ENCODE peak calls at places on chromosomes 12 and 14, in four cellular contexts. P is HCT116, O is K562, U is HepG2. R is an unnamed sample.

GRCh38 chr12:92290016-92290685 is 144.5 kb upstream of the BTG1 start:
- DNase-seq in P (no peak), U (no peak), O (no peak), R (no peak)

GRCh38 chr12:87661770-87662402 is 367.3 kb downstream of the C12orf50 start:
- DNase-seq in O (no peak), P (no peak), U (no peak), R (no peak)

GRCh38 chr14:58082011-58082410 is 70.0 kb downstream of the ARMH4 start:
- DNase-seq in O (no peak), P (no peak), U (no peak), R (no peak)

GRCh38 chr14:23405096-23405495 is 3.0 kb downstream of the MYH6 start:
- DNase-seq in P (no peak), U (no peak), O (no peak), R (no peak)

GRCh38 chr12:6084261-6084968 is 40.1 kb downstream of the VWF start:
- DNase-seq in U (no peak), O (no peak), P (peak), R (no peak)

GRCh38 chr14:34766060-34766459 is 51.7 kb upstream of the CFL2 start:
- DNase-seq in O (no peak), P (no peak), U (no peak), R (no peak)

GRCh38 chr12:57130941-57131340 is 2.7 kb downstream of the LRP1 start:
- DNase-seq in O (no peak), P (no peak), U (peak), R (no peak)

GRCh38 chr14:53285806-53286205 is 132.7 kb upstream of the DDHD1 start:
- DNase-seq in P (no peak), O (no peak), U (no peak), R (no peak)

GRCh38 chr14:97994020-97994531 is 1196.9 kb downstream of the VRK1 start:
- DNase-seq in O (no peak), P (no peak), U (no peak), R (no peak)

GRCh38 chr12:47071241-47071852 is 8.1 kb upstream of the PCED1B start:
- DNase-seq in P (no peak), U (peak), O (peak), R (no peak)

GRCh38 chr12:124481772-124482566 is 85.4 kb downstream of the NCOR2 start:
- DNase-seq in P (no peak), U (no peak), O (no peak), R (no peak)

GRCh38 chr12:108241961-108242360 is 97.2 kb downstream of the CMKLR1 start:
- DNase-seq in P (no peak), O (peak), U (no peak), R (no peak)

GRCh38 chr14:76055330-76055729 is 69.8 kb downstream of the IFT43 start:
- DNase-seq in O (no peak), P (no peak), U (no peak), R (no peak)

GRCh38 chr12:18224745-18225144 is 36.6 kb upstream of the PIK3C2G start:
- DNase-seq in O (no peak), P (peak), U (peak), R (peak)

DNA sequence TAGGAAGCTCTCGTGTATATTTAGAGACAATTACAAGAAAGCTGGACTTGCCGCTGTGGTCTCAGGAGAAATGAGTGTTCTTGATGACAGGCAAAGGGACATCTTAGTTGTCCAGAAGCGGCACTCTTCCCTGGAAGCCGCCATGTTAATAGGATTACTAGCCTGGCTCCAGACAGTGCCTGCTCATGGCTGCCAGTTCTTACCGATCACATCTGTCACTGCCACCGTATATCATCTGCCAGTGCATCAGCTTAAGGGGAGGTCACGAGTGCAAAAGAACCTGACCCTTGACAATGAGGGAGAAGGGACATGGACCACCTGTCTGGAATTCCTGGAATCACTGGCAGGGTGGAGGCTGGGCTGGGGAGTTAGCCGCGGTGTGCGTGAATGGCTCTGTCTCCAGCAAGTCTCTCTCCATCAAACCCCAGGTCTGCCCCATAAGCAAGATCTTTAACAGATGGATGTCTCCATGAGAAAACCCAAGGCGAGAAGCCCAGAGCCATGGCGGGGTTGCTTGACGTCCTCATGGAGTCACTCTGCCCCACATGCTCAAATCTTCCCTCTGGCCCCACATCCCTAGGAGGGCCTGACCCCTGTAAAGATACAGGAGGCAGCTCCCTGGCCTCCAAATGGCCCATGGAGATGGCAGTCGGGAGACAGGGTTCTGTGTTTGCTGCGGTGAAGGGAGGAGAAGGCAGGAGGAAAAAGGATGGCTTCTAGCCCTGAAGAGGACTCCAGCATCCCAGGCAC is 49.1 kb downstream of the C14orf132 start:
- DNase-seq in P (no peak), O (no peak), U (no peak), R (no peak)
- TF ChIP-seq TCF7L2 in P (no peak), O (no peak), U (no peak), R (no peak)

GRCh38 chr12:9149372-9149771 is 33.7 kb upstream of the A2M start:
- DNase-seq in O (peak), P (peak), U (no peak), R (no peak)
- TF ChIP-seq CTCF in O (no peak), P (peak), U (no peak), R (peak)

GRCh38 chr12:116528498-116528897 is 30.7 kb upstream of the MAP1LC3B2 start:
- DNase-seq in U (no peak), O (no peak), P (no peak), R (no peak)
- H3K27ac ChIP-seq in U (no peak), O (no peak), P (peak), R (peak)

DNA sequence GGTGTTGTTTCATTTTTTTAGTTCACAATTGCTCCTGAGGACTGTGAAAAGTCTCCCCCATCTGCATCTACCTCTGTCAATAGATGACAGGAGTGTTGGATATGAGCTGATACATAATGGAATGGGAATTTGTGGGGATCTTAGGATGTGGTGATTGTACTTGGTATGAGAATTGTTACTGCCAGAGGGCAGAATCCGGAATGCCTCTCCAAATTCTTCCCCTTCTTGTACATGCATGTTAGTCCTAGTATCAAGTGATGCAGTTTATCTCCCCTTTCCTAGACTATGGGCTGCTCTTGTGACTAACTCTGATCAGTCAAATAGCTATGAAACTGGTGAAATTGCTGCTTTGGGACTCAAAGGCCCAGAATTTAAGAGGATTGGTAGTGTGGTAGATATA is 24.8 kb upstream of the NOVA1 start:
- DNase-seq in O (no peak), P (no peak), U (no peak), R (no peak)
- TF ChIP-seq TCF7L2 in O (no peak), P (no peak), U (no peak), R (no peak)

DNA sequence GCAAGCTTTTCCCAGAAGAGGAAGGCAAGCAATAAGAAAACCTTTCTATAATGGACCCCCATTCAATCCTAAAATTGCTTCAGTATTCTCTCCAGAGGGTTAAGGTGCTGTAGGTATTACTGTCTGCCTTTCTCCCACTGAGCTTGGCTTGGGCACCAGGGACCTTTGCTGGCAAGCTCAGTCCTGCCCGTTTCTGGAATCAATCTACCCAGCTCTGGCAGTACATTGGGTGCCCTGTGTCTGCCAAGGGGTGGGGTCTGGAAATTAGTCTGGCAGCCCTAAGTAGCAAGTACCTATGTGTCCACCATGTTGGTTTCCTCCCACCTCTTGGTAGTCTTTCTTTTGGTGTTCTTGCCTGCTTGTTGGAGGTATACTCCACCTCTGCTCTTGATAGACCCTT is 72.6 kb downstream of the C12orf75 start:
- DNase-seq in U (no peak), P (no peak), O (no peak), R (no peak)
- TF ChIP-seq CTCF in U (no peak), P (no peak), O (no peak), R (no peak)